ENCODE peak calls at places on chromosomes 11 and 22, in four cellular contexts. One of them, this sample, is unnamed.

GRCh38 chr11:112784323-112785073 is 176.7 kb upstream of the NCAM1 start:
- DNase-seq in cardiac fibroblast: peak; percentile 35
- DNase-seq in BE2C: peak; percentile 92
- DNase-seq in ascending aorta: no peak
- DNase-seq in this sample: no peak

GRCh38 chr11:84398017-84398626 is 1112.0 kb upstream of the CCDC90B start:
- DNase-seq in cardiac fibroblast: peak; percentile 61
- DNase-seq in BE2C: peak; percentile 59
- DNase-seq in ascending aorta: no peak
- DNase-seq in this sample: no peak

GRCh38 chr11:117793521-117793920 is 3.5 kb downstream of the DSCAML1 start:
- DNase-seq in cardiac fibroblast: no peak
- DNase-seq in BE2C: no peak
- DNase-seq in ascending aorta: no peak
- DNase-seq in this sample: no peak

GRCh38 chr11:118699508-118700220 is 20.2 kb upstream of the TREH start:
- DNase-seq in cardiac fibroblast: no peak
- DNase-seq in BE2C: no peak
- DNase-seq in ascending aorta: no peak
- DNase-seq in this sample: no peak

GRCh38 chr11:100883860-100884259 is 196.8 kb downstream of the ARHGAP42 start:
- DNase-seq in cardiac fibroblast: no peak
- DNase-seq in BE2C: no peak
- DNase-seq in ascending aorta: no peak
- DNase-seq in this sample: no peak

GRCh38 chr22:11628651-11629511 is 3899.1 kb upstream of the OR11H1 start:
- DNase-seq in cardiac fibroblast: no peak
- DNase-seq in BE2C: no peak
- DNase-seq in ascending aorta: no peak
- DNase-seq in this sample: no peak

GRCh38 chr22:21051836-21052400 is 6.2 kb downstream of the LRRC74B start:
- DNase-seq in cardiac fibroblast: no peak
- DNase-seq in BE2C: no peak
- DNase-seq in ascending aorta: no peak
- DNase-seq in this sample: no peak

GRCh38 chr11:17876827-17877226 is 136.0 kb downstream of the SERGEF start:
- DNase-seq in cardiac fibroblast: no peak
- DNase-seq in BE2C: no peak
- DNase-seq in ascending aorta: no peak
- DNase-seq in this sample: no peak

GRCh38 chr22:44838316-44839016 is 86.1 kb downstream of the ARHGAP8 start:
- DNase-seq in cardiac fibroblast: no peak
- DNase-seq in BE2C: no peak
- DNase-seq in ascending aorta: no peak
- DNase-seq in this sample: no peak

GRCh38 chr11:114076974-114077373 is 17.5 kb downstream of the ZBTB16 start:
- DNase-seq in cardiac fibroblast: no peak
- DNase-seq in BE2C: no peak
- DNase-seq in ascending aorta: no peak
- DNase-seq in this sample: no peak

GRCh38 chr22:19718255-19719054 is 4.2 kb downstream of the SEPTIN5 start:
- DNase-seq in cardiac fibroblast: no peak
- DNase-seq in BE2C: no peak
- DNase-seq in ascending aorta: no peak
- DNase-seq in this sample: no peak

GRCh38 chr11:82315093-82315492 is 418.6 kb downstream of the FAM181B start:
- DNase-seq in cardiac fibroblast: no peak
- DNase-seq in BE2C: peak; percentile 33
- DNase-seq in ascending aorta: no peak
- DNase-seq in this sample: no peak

GRCh38 chr11:6927030-6927617 is 898 bp downstream of the ZNF215 start:
- DNase-seq in cardiac fibroblast: no peak
- DNase-seq in BE2C: no peak
- DNase-seq in ascending aorta: no peak
- DNase-seq in this sample: no peak

GRCh38 chr22:37951305-37951704 is 2.1 kb downstream of the C22orf23 start:
- DNase-seq in cardiac fibroblast: peak; percentile 30
- DNase-seq in BE2C: no peak
- DNase-seq in ascending aorta: no peak
- DNase-seq in this sample: no peak

GRCh38 chr11:78957481-78958245 is 383.0 kb upstream of the NARS2 start:
- DNase-seq in cardiac fibroblast: peak; percentile 59
- DNase-seq in BE2C: no peak
- DNase-seq in ascending aorta: no peak
- DNase-seq in this sample: no peak

GRCh38 chr11:22192642-22193347 is at the start of gene ANO5:
- DNase-seq in cardiac fibroblast: no peak
- DNase-seq in BE2C: peak; percentile 75
- DNase-seq in ascending aorta: no peak
- DNase-seq in this sample: no peak

GRCh38 chr11:3934658-3935057 is 79.2 kb downstream of the STIM1 start:
- DNase-seq in cardiac fibroblast: no peak
- DNase-seq in BE2C: no peak
- DNase-seq in ascending aorta: no peak
- DNase-seq in this sample: no peak

GRCh38 chr11:66011785-66012303 is at the start of gene CST6:
- DNase-seq in cardiac fibroblast: no peak
- DNase-seq in BE2C: no peak
- DNase-seq in ascending aorta: no peak
- DNase-seq in this sample: no peak

GRCh38 chr22:44574057-44574456 is 76.0 kb upstream of the RTL6 start:
- DNase-seq in cardiac fibroblast: peak; percentile 69
- DNase-seq in BE2C: no peak
- DNase-seq in ascending aorta: no peak
- DNase-seq in this sample: peak; percentile 28

GRCh38 chr11:41461057-41461681 is 1.7 kb upstream of the LRRC4C start:
- DNase-seq in cardiac fibroblast: peak; percentile 33
- DNase-seq in BE2C: no peak
- DNase-seq in ascending aorta: no peak
- DNase-seq in this sample: no peak

GRCh38 chr22:21989049-21989448 is 6.5 kb upstream of the TOP3B start:
- DNase-seq in cardiac fibroblast: no peak
- DNase-seq in BE2C: no peak
- DNase-seq in ascending aorta: no peak
- DNase-seq in this sample: no peak

GRCh38 chr22:32329202-32329645 is 28.4 kb upstream of the RFPL3 start:
- DNase-seq in cardiac fibroblast: no peak
- DNase-seq in BE2C: no peak
- DNase-seq in ascending aorta: no peak
- DNase-seq in this sample: no peak

GRCh38 chr11:44348114-44348513 is 38.2 kb upstream of the ALX4 start:
- DNase-seq in cardiac fibroblast: no peak
- DNase-seq in BE2C: no peak
- DNase-seq in ascending aorta: no peak
- DNase-seq in this sample: no peak

GRCh38 chr11:44348721-44349120 is 38.8 kb upstream of the ALX4 start:
- DNase-seq in cardiac fibroblast: no peak
- DNase-seq in BE2C: no peak
- DNase-seq in ascending aorta: no peak
- DNase-seq in this sample: no peak

GRCh38 chr11:44349328-44349727 is 39.4 kb upstream of the ALX4 start:
- DNase-seq in cardiac fibroblast: no peak
- DNase-seq in BE2C: no peak
- DNase-seq in ascending aorta: no peak
- DNase-seq in this sample: no peak

GRCh38 chr11:44351006-44351660 is 41.2 kb upstream of the ALX4 start:
- DNase-seq in cardiac fibroblast: no peak
- DNase-seq in BE2C: no peak
- DNase-seq in ascending aorta: no peak
- DNase-seq in this sample: no peak

DNA sequence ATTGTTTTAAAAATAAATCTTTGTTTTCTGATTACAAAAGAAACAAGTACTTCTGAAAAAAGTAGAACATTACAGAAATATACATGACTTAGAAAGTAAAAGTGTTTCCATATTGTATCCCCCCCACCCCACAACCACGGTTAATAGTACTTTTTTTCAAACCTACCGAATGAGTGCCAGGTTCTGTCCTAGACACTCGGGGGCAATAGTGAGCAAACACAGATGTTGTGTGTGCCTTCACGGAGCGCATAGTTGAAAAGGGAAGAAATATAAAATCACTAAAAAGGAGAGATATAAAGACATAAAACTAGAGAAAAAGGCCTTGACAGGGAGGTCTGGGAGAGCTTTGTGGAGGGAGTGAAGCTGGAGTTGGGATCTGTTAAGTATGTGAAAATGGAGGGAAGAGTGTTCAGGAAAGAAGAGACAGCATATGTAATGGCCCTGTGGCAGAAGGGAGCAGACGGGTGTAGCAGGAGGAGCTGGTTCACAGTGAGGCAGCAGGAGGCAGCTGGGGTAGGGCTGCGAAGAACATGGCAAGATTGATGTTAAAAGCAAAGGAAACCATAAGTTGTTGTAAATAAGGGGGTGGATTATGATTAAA is 42.1 kb upstream of the ALX4 start:
- DNase-seq in cardiac fibroblast: no peak
- DNase-seq in BE2C: no peak
- DNase-seq in ascending aorta: no peak
- DNase-seq in this sample: no peak
- TF ChIP-seq CTCF in cardiac fibroblast: no peak
- TF ChIP-seq CTCF in BE2C: peak; percentile 30
- TF ChIP-seq CTCF in ascending aorta: no peak
- TF ChIP-seq CTCF in this sample: no peak

GRCh38 chr22:26718488-26718887 is 61.1 kb downstream of the MIAT start:
- DNase-seq in cardiac fibroblast: no peak
- DNase-seq in BE2C: no peak
- DNase-seq in ascending aorta: no peak
- DNase-seq in this sample: no peak

GRCh38 chr22:26713823-26714449 is 56.5 kb downstream of the MIAT start:
- DNase-seq in cardiac fibroblast: peak; percentile 67
- DNase-seq in BE2C: no peak
- DNase-seq in ascending aorta: no peak
- DNase-seq in this sample: no peak

GRCh38 chr22:26712158-26712557 is 54.8 kb downstream of the MIAT start:
- DNase-seq in cardiac fibroblast: no peak
- DNase-seq in BE2C: peak; percentile 19
- DNase-seq in ascending aorta: no peak
- DNase-seq in this sample: no peak

GRCh38 chr22:26715392-26715939 is 58.1 kb downstream of the MIAT start:
- DNase-seq in cardiac fibroblast: no peak
- DNase-seq in BE2C: no peak
- DNase-seq in ascending aorta: no peak
- DNase-seq in this sample: no peak

DNA sequence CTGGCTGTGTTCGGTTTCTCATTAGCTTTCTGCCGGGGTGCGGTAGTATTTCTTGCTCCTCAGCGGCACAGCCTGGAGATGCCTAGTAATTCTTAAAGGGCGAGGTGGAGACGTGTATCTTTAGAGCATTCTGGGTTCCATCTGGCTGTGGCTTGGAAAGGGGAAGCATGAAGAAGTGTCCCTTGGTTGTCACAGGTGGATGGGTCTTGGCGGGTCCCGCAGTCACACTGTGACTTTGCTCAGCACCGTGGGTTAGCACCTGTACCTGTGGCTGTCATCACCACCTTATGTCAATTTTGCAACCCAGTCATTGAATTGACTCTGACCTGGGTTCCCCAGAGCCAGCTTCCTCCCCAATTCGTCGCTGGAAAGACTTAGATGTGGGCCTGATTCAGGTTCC is 57.6 kb downstream of the MIAT start:
- DNase-seq in cardiac fibroblast: no peak
- DNase-seq in BE2C: no peak
- DNase-seq in ascending aorta: no peak
- DNase-seq in this sample: no peak
- TF ChIP-seq CTCF in cardiac fibroblast: no peak
- TF ChIP-seq CTCF in BE2C: no peak
- TF ChIP-seq CTCF in ascending aorta: no peak
- TF ChIP-seq CTCF in this sample: no peak

DNA sequence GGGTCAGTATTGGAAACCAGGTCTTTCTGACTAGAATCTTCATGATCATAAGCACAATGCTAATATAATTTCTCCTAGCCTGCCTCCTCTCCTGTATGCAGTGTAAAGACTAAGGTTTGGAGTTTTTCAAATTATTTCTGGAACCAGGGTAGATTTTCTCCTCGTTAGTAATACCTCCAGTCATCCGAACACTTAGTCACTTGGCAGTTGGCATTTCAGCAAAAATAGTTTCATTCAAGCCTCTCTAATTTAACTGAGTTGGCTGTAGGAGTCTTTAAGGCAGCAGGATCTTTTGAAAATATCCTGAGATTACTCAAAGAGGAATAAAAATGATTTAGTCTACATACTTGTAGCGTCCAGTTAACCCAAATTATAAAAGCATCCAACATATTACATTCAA is 6.3 kb downstream of the TYR start:
- DNase-seq in cardiac fibroblast: no peak
- DNase-seq in BE2C: no peak
- DNase-seq in ascending aorta: no peak
- DNase-seq in this sample: no peak
- TF ChIP-seq CTCF in cardiac fibroblast: no peak
- TF ChIP-seq CTCF in BE2C: no peak
- TF ChIP-seq CTCF in ascending aorta: no peak
- TF ChIP-seq CTCF in this sample: no peak

DNA sequence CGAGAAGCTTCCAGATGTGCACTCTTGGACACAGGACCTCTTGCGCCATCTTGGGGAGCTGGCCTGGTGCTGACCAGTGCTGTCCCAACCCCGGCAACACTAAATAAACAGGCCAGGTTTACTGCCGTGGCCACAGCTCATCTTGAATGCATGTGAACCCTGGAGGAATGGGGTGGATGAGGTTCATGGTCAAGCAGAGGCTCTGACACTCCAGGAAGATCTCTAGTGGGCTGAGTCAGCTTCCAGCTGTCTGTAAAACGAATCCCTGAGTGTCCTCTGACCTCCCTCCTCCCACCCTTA is 51.8 kb downstream of the ALX4 start:
- DNase-seq in cardiac fibroblast: peak; percentile 45
- DNase-seq in BE2C: no peak
- DNase-seq in ascending aorta: no peak
- DNase-seq in this sample: no peak
- TF ChIP-seq CTCF in cardiac fibroblast: no peak
- TF ChIP-seq CTCF in BE2C: no peak
- TF ChIP-seq CTCF in ascending aorta: no peak
- TF ChIP-seq CTCF in this sample: no peak

DNA sequence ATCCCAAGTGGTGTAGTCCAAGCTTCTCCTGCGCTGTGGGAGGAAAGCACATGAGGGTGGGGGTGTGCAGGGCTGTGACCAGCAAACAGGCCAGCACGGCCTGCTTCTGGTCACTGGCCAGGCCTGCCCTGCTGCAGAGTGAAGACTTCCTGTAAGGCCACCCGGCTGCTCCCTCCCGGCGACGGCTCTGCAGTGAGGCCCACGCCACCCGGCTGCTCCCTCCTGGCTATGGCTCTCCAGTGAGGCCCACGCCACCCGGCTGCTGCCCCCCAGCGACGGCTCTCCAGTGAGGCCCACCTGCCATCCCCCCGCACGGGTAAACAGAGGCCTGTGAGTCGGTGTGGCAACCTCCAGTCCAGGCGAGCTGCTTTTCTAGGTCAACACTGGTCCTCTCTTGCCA is 31.4 kb upstream of the BRSK2 start:
- DNase-seq in cardiac fibroblast: no peak
- DNase-seq in BE2C: no peak
- DNase-seq in ascending aorta: no peak
- DNase-seq in this sample: no peak
- TF ChIP-seq CTCF in cardiac fibroblast: no peak
- TF ChIP-seq CTCF in BE2C: no peak
- TF ChIP-seq CTCF in ascending aorta: no peak
- TF ChIP-seq CTCF in this sample: no peak

GRCh38 chr22:39308614-39309363 is 10.6 kb downstream of the RPL3 start:
- DNase-seq in cardiac fibroblast: peak; percentile 96
- DNase-seq in BE2C: no peak
- DNase-seq in ascending aorta: peak; percentile 50
- DNase-seq in this sample: peak; percentile 62
- TF ChIP-seq CTCF in cardiac fibroblast: no peak
- TF ChIP-seq CTCF in BE2C: no peak
- TF ChIP-seq CTCF in ascending aorta: no peak
- TF ChIP-seq CTCF in this sample: no peak

This sample was measured in omental fat pad.